ENCODE peak calls at places on chromosome 22, in seven cellular contexts. Q is mesenchymal stem cell, K is cardiac fibroblast, J is endodermal cell, B is IMR-90, G is heart right ventricle, S is body of pancreas. D is an unnamed sample.
A peak's percentile ranks its signal among the peaks of the same experiment; 100 is the strongest.

GRCh38 chr22:38205261-38206128 is 3.7 kb downstream of the MAFF start:
- DNase-seq in Q (peak; percentile 47), K (peak; percentile 49), J (no peak), B (peak; percentile 79), G (peak; percentile 78), S (peak; percentile 57), D (no peak)

GRCh38 chr22:39171623-39172264 is 19.3 kb upstream of the CBX7 start:
- DNase-seq in Q (no peak), K (no peak), J (peak; percentile 73), B (no peak), G (no peak), S (no peak), D (no peak)

GRCh38 chr22:19086944-19087343 is 35.3 kb downstream of the DGCR2 start:
- DNase-seq in Q (peak; percentile 54), K (peak; percentile 52), J (no peak), B (peak; percentile 69), G (no peak), S (no peak), D (no peak)

GRCh38 chr22:49324527-49325491 is 502.9 kb downstream of the BRD1 start:
- DNase-seq in Q (no peak), K (no peak), J (peak; percentile 25), B (no peak), G (no peak), S (no peak), D (no peak)

GRCh38 chr22:23565942-23566715 is 14.0 kb downstream of the IGLL1 start:
- DNase-seq in Q (no peak), K (no peak), J (peak; percentile 80), B (no peak), G (peak; percentile 17), S (peak; percentile 33), D (no peak)

GRCh38 chr22:24088796-24089195 is 77.7 kb downstream of the CABIN1 start:
- DNase-seq in Q (peak; percentile 13), K (no peak), J (peak; percentile 55), B (peak; percentile 55), G (no peak), S (no peak), D (no peak)

GRCh38 chr22:42596376-42596775 is 18.3 kb downstream of the POLDIP3 start:
- DNase-seq in Q (peak; percentile 42), K (no peak), J (no peak), B (no peak), G (peak; percentile 53), S (no peak), D (no peak)

GRCh38 chr22:23837911-23838685 is 708 bp downstream of the DERL3 start:
- DNase-seq in Q (no peak), K (no peak), J (peak; percentile 60), B (no peak), G (no peak), S (no peak), D (no peak)

GRCh38 chr22:43880743-43881055 is 11.1 kb downstream of the PNPLA5 start:
- DNase-seq in Q (no peak), K (no peak), J (peak; percentile 32), B (no peak), G (no peak), S (no peak), D (no peak)

GRCh38 chr22:35556666-35557065 is 16.0 kb downstream of the RASD2 start:
- DNase-seq in Q (no peak), K (no peak), J (no peak), B (peak; percentile 21), G (no peak), S (no peak), D (no peak)
- H3K4me3 ChIP-seq in Q (no peak overlapping the region), K (no peak overlapping the region), J (no peak overlapping the region), B (no peak overlapping the region), G (no peak overlapping the region), S (no peak overlapping the region), D (no peak overlapping the region)

GRCh38 chr22:46894851-46895640 is 132.6 kb downstream of the TBC1D22A start:
- DNase-seq in Q (no peak), K (no peak), J (peak; percentile 26), B (no peak), G (no peak), S (no peak), D (no peak)

GRCh38 chr22:46896166-46896565 is 133.7 kb downstream of the TBC1D22A start:
- DNase-seq in Q (no peak), K (no peak), J (no peak), B (no peak), G (no peak), S (no peak), D (no peak)

GRCh38 chr22:46897246-46897623 is 134.8 kb downstream of the TBC1D22A start:
- DNase-seq in Q (no peak), K (no peak), J (peak; percentile 42), B (no peak), G (no peak), S (no peak), D (no peak)

GRCh38 chr22:46896568-46897245 is 134.3 kb downstream of the TBC1D22A start:
- DNase-seq in Q (no peak), K (no peak), J (no peak), B (no peak), G (no peak), S (no peak), D (no peak)

DNA sequence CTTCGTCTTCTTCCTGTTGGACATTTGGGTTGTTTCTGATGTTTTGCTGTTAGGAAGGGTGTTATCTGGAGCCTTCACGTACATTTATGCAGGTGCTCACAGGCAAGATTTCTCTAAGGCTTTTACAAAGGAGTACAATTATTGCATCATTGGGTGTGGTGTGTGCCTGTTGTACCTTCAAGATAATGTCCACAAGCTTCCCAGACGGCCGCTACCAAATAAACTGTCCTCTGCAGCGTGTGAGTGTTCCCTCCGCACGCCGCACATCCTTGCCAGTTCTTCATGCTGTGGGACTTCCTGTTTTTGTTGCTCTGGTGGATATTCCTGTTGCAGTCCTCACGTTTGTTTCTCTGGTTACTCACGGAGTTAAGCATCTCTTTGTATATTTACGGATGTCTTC is 133.3 kb downstream of the TBC1D22A start:
- DNase-seq in Q (no peak), K (no peak), J (peak; percentile 26), B (no peak), G (no peak), S (no peak), D (no peak)
- H3K4me3 ChIP-seq in Q (no peak overlapping the region), K (no peak overlapping the region), J (no peak overlapping the region), B (no peak overlapping the region), G (no peak overlapping the region), S (no peak overlapping the region), D (no peak overlapping the region)

DNA sequence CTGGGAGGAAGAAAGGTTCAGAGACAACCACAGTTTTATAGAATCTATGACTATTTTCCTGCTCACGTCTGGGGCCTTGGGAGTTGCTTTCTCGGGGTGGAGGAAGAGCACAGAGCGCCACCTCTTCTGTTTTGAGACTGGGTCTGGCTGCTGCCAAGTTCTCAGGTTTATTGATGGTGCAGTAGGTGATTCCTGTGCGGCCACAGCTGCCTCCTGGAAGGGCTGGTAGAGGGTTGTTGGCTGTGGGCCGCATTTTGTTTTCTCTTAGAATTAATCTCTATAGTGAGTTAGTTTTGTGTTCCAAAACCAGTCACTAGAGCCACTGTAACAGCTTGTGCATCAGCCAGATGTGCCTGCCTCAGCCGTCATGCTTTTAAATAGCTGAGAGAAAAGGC is 12.9 kb downstream of the TBC1D22A start:
- DNase-seq in Q (no peak), K (no peak), J (no peak), B (no peak), G (no peak), S (no peak), D (no peak)
- H3K4me3 ChIP-seq in Q (no peak overlapping the region), K (no peak overlapping the region), J (no peak overlapping the region), B (no peak overlapping the region), G (no peak overlapping the region), S (no peak overlapping the region), D (no peak overlapping the region)

GRCh38 chr22:33917744-33918406 is 2.4 kb downstream of the LARGE1 start:
- DNase-seq in Q (peak; percentile 67), K (peak; percentile 31), J (peak; percentile 62), B (peak; percentile 50), G (no peak), S (no peak), D (no peak)
- H3K4me3 ChIP-seq in Q (peak overlapping the region; percentile 86), K (no peak overlapping the region), J (peak overlapping the region; percentile 91), B (no peak overlapping the region), G (no peak overlapping the region), S (no peak overlapping the region), D (no peak overlapping the region)

DNA sequence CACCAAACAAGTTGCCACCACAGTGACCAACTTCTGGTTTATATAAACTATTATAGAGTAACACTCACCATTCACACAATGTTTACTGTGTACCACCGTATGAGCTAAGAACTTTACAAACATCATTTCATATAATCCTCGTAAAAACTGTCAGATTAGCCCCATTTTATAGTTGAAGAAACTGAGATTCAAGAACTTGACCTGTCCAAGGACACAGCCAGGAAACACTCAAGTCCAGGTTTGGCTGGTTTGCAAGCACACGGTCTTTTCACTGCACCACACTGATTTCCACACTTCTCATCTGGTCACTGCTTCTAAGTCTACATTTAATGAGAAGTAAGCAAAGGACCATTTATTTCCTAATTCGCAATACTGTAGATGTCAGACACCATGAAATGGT is 3.7 kb downstream of the MORC2 start:
- DNase-seq in Q (no peak), K (no peak), J (no peak), B (no peak), G (no peak), S (no peak), D (no peak)
- H3K4me3 ChIP-seq in Q (no peak overlapping the region), K (no peak overlapping the region), J (peak overlapping the region; percentile 97), B (no peak overlapping the region), G (no peak overlapping the region), S (no peak overlapping the region), D (no peak overlapping the region)

D was measured in bronchial epithelial cell.